ENCODE peak calls at places on chromosomes 1 and 21, in nine cellular contexts. R is fibroblast of lung; T is CD8-positive, alpha-beta T cell; L is neuronal stem cell; Z is tibial artery; Y is upper lobe of left lung; C is astrocyte; G is ovary; P is GM23248. I is an unnamed sample. For H3K9me3, the result is how much of the 10 kb centered on the place peaks cover.

GRCh38 chr1:37954316-37954971 is 7.6 kb upstream of the INPP5B start:
- DNase-seq in C (no peak), Y (no peak), Z (no peak), G (no peak), L (no peak), R (no peak), T (no peak), P (no peak), I (no peak)

GRCh38 chr1:108200627-108201106 is 524 bp upstream of the SLC25A24 start:
- DNase-seq in P (peak), G (peak), Y (no peak), Z (peak), L (no peak), T (no peak), C (peak), R (peak), I (peak)

GRCh38 chr21:43609501-43610340 is 49.6 kb downstream of the HSF2BP start:
- DNase-seq in Z (no peak), L (no peak), R (peak), T (no peak), Y (no peak), G (peak), C (peak), P (no peak), I (peak)

GRCh38 chr1:17569200-17570139 is 30.0 kb downstream of the ARHGEF10L start:
- DNase-seq in C (peak), P (peak), Y (peak), T (no peak), R (peak), G (peak), Z (peak), L (no peak), I (peak)

GRCh38 chr1:218349365-218350021 is 4.4 kb downstream of the TGFB2 start:
- DNase-seq in L (no peak), G (no peak), P (no peak), R (no peak), Y (no peak), T (no peak), C (peak), Z (no peak), I (no peak)

GRCh38 chr1:32742132-32742947 is 39.8 kb upstream of the SYNC start:
- DNase-seq in Z (no peak), L (no peak), R (no peak), Y (no peak), T (no peak), G (peak), P (no peak), C (no peak), I (no peak)

GRCh38 chr1:10917513-10918454 is 94.7 kb upstream of the TARDBP start:
- DNase-seq in Y (no peak), G (no peak), R (no peak), P (no peak), L (no peak), Z (no peak), T (no peak), C (no peak), I (no peak)

GRCh38 chr1:181100924-181101323 is 12.4 kb downstream of the IER5 start:
- DNase-seq in G (no peak), Z (no peak), R (no peak), Y (no peak), C (no peak), P (no peak), L (no peak), T (no peak), I (no peak)

GRCh38 chr1:157773723-157774350 is 3.1 kb downstream of the FCRL2 start:
- DNase-seq in R (no peak), C (no peak), Y (no peak), P (no peak), L (peak), G (no peak), T (no peak), Z (no peak), I (no peak)

GRCh38 chr21:37367758-37368535 is 1.4 kb downstream of the DYRK1A start:
- DNase-seq in P (peak), Z (peak), T (no peak), C (peak), Y (peak), L (no peak), R (peak), G (peak), I (peak)

GRCh38 chr1:79431341-79431740 is 424.8 kb upstream of the ADGRL4 start:
- DNase-seq in R (no peak), G (no peak), Y (no peak), Z (no peak), P (no peak), C (no peak), L (no peak), T (no peak), I (no peak)

GRCh38 chr1:109613396-109614147 is 5.8 kb downstream of the GNAT2 start:
- DNase-seq in C (peak), T (no peak), Z (no peak), G (no peak), L (no peak), R (peak), Y (no peak), P (peak), I (no peak)

GRCh38 chr1:62176597-62177312 is 17.9 kb upstream of the L1TD1 start:
- DNase-seq in L (no peak), T (no peak), C (no peak), Z (no peak), G (no peak), R (no peak), P (no peak), Y (no peak), I (no peak)

GRCh38 chr1:203682401-203683383 is 56.1 kb downstream of the ATP2B4 start:
- DNase-seq in P (no peak), Y (no peak), R (no peak), L (no peak), T (peak), G (no peak), C (no peak), Z (no peak), I (no peak)

GRCh38 chr1:232553050-232553754 is 76.7 kb downstream of the SIPA1L2 start:
- DNase-seq in L (no peak), Y (no peak), G (peak), C (no peak), P (peak), R (peak), Z (no peak), T (no peak), I (peak)

GRCh38 chr1:30488324-30488913 is 235.0 kb downstream of the MATN1 start:
- DNase-seq in G (no peak), Z (no peak), T (no peak), C (no peak), L (no peak), P (no peak), R (no peak), Y (no peak), I (no peak)
- H3K9me3 ChIP-seq in G (under half), Z (under half), T (under half), C (under half), L (under half), P (under half), R (under half), Y (under half), I (under half)

DNA sequence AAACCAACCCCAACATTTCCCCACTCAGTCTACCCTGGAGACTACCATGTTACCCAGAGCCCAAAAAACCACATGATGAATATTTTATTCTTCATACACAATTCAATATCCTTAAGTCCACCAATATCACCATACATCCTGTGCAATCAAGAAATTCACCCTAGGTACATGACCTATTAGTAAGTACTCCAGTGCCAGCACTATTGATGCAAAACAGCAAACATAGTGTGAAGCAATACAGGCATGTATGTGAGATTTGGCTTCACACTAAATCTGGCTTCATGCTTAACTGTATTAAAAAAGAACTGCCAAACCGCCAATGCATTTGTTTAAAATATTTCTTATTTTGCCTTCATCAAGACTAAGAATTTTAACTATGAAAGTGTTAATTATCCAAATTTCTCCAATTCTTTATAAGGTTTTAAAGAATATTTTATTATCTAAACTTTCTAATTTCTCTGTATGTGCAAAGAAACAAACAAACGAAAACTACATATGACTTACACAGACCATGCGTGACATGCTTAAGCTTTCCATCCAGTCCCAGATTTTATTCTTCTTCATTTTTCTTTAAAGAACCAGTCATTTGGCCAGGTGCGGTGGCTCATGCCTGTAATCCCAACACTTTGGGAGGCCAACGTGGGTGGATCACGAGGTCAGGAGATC is 22.4 kb upstream of the TMEM125 start:
- DNase-seq in T (no peak), C (no peak), L (no peak), Z (no peak), G (no peak), P (no peak), R (no peak), Y (no peak), I (no peak)
- H3K9me3 ChIP-seq in T (under half), C (under half), L (under half), Z (under half), G (under half), P (under half), R (under half), Y (under half), I (under half)

GRCh38 chr21:10418649-10419048 is 102.7 kb upstream of the TPTE start:
- DNase-seq in P (no peak), T (no peak), L (no peak), Z (no peak), G (no peak), Y (no peak), C (no peak), R (no peak), I (no peak)
- H3K9me3 ChIP-seq in P (under half), T (under half), L (under half), Z (under half), G (under half), Y (under half), C (under half), R (under half), I (under half)

DNA sequence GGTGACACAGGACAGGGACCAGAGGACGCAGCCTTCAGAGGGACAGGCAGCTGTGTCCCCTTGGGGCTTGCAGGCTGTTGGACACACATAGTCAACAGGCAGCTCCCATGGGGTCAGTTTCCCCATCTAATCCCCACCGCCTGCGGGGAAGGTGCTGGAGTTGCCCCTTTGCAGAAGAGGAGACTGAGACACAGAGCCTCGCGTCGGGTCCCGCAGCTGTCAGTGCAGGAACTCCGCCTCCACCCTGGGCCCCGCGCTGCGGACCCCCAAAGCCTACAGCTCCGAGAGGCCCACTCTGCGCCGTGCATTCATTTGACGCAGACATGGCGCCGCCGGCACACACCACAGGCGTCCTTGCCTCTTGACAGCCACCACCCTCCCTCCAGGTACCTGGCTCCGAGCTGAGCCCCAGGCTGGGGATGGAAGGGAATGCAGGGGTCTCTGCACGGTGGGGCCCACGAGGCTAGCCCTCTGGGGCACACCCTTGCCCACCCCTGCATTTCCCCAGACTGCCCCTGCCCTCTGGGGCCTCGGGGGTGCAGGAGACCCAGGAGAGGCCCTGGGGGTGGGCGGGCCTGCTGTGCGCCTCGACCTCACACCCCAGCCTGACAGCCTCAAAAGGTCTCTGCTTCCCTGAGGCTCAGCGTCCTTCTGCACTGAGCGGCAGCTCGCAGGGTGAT is 88.5 kb upstream of the ACTRT2 start:
- DNase-seq in P (no peak), G (no peak), L (no peak), Z (no peak), Y (peak), R (no peak), C (no peak), T (no peak), I (no peak)
- H3K9me3 ChIP-seq in P (under half), G (under half), L (under half), Z (under half), Y (under half), R (under half), C (under half), T (under half), I (under half)

GRCh38 chr1:25392881-25393280 is 27.7 kb downstream of the RHCE start:
- DNase-seq in R (no peak), L (no peak), C (no peak), P (no peak), Y (no peak), G (no peak), T (no peak), Z (no peak), I (no peak)
- H3K9me3 ChIP-seq in R (under half), L (under half), C (under half), P (under half), Y (under half), G (under half), T (under half), Z (under half), I (under half)

GRCh38 chr1:247936415-247936814 is 11.7 kb downstream of the OR2AJ1 start:
- DNase-seq in G (no peak), C (no peak), R (no peak), Y (peak), P (no peak), L (no peak), T (no peak), Z (no peak), I (no peak)
- H3K9me3 ChIP-seq in G (under half), C (under half), R (under half), Y (under half), P (under half), L (under half), T (under half), Z (under half), I (under half)

GRCh38 chr1:83530506-83530905 is 468.4 kb downstream of the TTLL7 start:
- DNase-seq in T (no peak), Z (no peak), P (no peak), R (no peak), L (no peak), C (no peak), Y (no peak), G (no peak), I (no peak)
- H3K9me3 ChIP-seq in T (under half), Z (under half), P (under half), R (under half), L (under half), C (under half), Y (under half), G (under half), I (under half)

GRCh38 chr1:184473176-184473966 is 86.5 kb downstream of the C1orf21 start:
- DNase-seq in Z (no peak), P (no peak), L (no peak), G (no peak), Y (no peak), T (no peak), R (no peak), C (no peak), I (no peak)
- H3K9me3 ChIP-seq in Z (under half), P (under half), L (under half), G (under half), Y (under half), T (under half), R (under half), C (under half), I (under half)

DNA sequence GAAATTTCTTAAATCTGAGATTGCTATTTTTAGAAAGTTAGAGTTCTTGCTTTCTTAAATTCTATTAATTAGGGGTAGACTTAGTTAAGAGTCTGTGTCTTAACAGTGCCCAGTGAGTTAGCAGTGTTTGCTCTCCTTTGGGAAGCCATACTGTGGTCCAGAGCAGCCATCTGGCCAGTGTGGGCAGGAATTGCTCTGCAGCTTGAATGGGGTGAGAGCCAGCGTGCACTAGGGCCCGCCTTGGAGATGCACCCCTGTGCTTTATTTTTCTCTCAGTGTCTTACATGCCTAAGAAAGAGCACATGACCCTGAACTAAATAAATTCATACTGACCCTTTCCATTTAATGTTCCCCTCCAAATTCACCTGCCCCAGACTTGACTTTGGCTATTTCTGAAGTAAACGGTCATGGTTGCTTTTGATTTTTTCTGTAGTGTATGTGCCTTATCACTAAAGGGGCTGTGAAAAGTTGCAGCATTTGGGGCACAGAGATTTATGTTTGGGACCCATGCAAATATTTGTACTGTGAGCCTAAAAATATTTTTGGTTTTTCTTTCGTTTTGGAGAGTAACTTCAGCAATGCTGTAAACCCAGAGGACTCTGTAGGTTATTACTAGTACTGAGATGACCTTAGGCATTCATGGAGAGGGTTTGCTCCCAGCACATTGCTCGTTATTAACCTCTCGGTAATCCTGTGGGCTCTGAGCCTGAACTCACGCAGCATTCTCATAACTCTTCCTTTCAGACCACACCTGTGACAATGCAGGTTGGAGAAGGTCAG is 21.3 kb upstream of the KCNQ4 start:
- DNase-seq in Y (no peak), P (no peak), R (no peak), T (no peak), C (no peak), L (no peak), Z (no peak), G (no peak), I (no peak)
- H3K9me3 ChIP-seq in Y (under half), P (under half), R (under half), T (under half), C (under half), L (under half), Z (under half), G (under half), I (under half)